ENCODE peak calls at places on chromosomes 1 and 21, in four cellular contexts. L is H1, O is HepG2, P is GM12878. S is an unnamed sample.

GRCh38 chr1:165484532-165484931 is 39.6 kb upstream of the RXRG start:
- DNase-seq in L (no peak), O (no peak), P (no peak), S (no peak)

GRCh38 chr1:30171956-30172694 is 551.3 kb downstream of the MATN1 start:
- DNase-seq in L (no peak), O (no peak), P (no peak), S (no peak)

GRCh38 chr1:205451202-205451601 is 4.6 kb downstream of the BLACAT1 start:
- DNase-seq in L (peak), O (peak), P (no peak), S (peak)

GRCh38 chr1:26388791-26389445 is 16.4 kb upstream of the ZNF683 start:
- DNase-seq in L (no peak), O (no peak), P (no peak), S (no peak)

GRCh38 chr1:100795646-100795985 is 76.1 kb downstream of the VCAM1 start:
- DNase-seq in L (no peak), O (no peak), P (no peak), S (no peak)

GRCh38 chr1:25661043-25661807 is 44.6 kb downstream of the MAN1C1 start:
- DNase-seq in L (no peak), O (no peak), P (no peak), S (no peak)

GRCh38 chr1:168774241-168774640 is 45.2 kb upstream of the DPT start:
- DNase-seq in L (no peak), O (no peak), P (no peak), S (no peak)

GRCh38 chr1:150168960-150169565 is 19.3 kb downstream of the PLEKHO1 start:
- DNase-seq in L (peak), O (peak), P (no peak), S (no peak)

GRCh38 chr1:243375596-243375995 is 119.8 kb downstream of the SDCCAG8 start:
- DNase-seq in L (no peak), O (no peak), P (no peak), S (no peak)

GRCh38 chr21:41368361-41369104 is 6.7 kb downstream of the MX2 start:
- DNase-seq in L (no peak), O (no peak), P (no peak), S (no peak)

GRCh38 chr21:17925900-17926299 is 106.7 kb upstream of the C21orf91 start:
- DNase-seq in L (no peak), O (peak), P (no peak), S (peak)

GRCh38 chr1:229848762-229849677 is 218.0 kb upstream of the GALNT2 start:
- DNase-seq in L (no peak), O (peak), P (no peak), S (peak)
- TF ChIP-seq SUZ12 in L (no peak), O (no peak), P (no peak), S (no peak)

DNA sequence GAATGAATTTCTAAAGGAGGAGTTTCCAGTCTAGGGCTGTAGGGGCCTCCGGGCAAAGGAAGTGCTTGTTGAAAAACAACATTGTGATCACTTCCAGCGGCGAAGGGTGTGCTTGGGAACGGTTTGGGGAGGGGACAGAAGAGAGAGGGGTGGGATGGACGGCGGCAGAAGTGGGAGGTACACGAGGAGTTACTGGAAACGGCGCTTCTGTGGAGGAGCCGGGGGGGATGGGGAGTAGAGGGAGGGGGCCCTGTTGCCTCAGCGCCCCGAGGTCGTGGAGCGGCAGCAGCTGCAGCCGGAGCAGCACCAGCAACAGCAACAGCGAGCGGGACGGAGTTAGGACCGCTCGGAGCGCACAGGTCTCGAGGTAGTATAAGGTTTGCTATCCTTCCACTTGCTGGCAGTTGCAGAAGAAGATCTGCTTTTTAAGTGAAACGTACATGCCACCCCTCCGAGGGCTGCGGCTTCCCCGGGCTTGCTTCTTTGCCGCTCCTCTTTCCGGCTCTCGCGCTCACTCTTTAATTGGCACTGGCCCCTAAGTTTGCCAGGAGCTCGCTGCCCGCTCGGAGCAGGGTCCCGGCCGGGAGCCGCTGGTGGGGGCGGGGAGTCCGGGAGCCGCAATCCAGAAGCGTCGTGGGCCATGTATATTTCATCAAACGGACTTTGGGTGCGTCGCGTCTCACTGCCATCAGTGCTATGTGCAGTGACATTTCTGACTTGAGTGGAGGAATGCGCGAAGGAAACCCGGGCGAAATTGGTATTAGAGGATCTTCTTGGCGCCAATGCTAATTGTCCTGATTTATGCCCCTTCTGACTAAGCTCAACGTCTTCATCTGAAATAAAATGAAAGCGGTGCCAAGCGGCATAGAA is 771 bp upstream of the NTNG1 start:
- DNase-seq in L (peak), O (no peak), P (no peak), S (peak)
- TF ChIP-seq YY1 in L (no peak), O (no peak), P (no peak), S (no peak)

DNA sequence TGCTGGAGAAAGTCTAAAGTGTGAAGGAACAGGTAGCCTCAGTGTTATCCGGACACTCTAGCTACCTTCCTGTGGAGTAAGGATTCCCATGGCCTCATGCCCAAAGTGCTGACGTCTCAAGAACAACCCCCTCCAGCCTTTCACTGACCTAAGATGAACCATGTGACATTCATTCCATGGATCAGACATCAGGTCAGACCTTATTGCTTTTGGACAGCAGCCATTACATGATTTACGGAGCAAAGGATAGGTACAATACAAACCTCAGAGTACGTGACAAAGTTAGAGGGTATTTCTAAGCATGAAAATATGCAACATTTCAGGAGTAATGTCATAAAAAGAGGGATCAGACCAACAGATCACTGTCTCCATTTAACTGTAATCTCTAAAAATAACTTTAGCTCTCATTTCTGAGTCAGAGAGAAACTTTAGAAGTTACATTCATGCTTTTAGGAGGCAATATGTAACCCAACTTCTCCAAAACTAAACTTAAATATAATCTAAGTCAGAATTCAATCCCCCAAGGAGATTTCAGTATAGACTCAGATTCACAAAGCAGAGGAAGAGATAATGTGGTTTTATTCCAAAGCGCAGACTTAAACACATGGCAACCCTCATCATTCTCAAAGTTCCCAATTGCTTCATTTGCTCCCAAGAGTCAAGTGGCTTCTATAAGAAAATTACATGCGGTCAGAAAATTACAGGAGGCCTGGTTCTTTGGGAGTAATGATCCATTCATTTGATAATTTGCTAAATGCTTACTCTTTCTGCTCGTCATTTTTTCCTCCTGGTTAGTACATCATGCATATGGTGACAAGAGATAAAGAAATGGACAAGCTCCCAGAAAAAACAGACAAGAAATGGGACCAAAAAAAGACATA is 280.4 kb downstream of the SETD4 start:
- DNase-seq in L (no peak), O (no peak), P (no peak), S (no peak)
- TF ChIP-seq ZNF274 in L (no peak), O (no peak), P (no peak), S (no peak)

GRCh38 chr1:11522400-11523235 is 43.7 kb downstream of the DISP3 start:
- DNase-seq in L (no peak), O (no peak), P (no peak), S (no peak)

GRCh38 chr1:11523746-11524464 is 45.0 kb downstream of the DISP3 start:
- DNase-seq in L (no peak), O (no peak), P (no peak), S (no peak)

GRCh38 chr1:11520531-11521233 is 41.7 kb downstream of the DISP3 start:
- DNase-seq in L (no peak), O (no peak), P (no peak), S (no peak)

GRCh38 chr1:11523261-11523660 is 44.3 kb downstream of the DISP3 start:
- DNase-seq in L (no peak), O (no peak), P (no peak), S (no peak)

DNA sequence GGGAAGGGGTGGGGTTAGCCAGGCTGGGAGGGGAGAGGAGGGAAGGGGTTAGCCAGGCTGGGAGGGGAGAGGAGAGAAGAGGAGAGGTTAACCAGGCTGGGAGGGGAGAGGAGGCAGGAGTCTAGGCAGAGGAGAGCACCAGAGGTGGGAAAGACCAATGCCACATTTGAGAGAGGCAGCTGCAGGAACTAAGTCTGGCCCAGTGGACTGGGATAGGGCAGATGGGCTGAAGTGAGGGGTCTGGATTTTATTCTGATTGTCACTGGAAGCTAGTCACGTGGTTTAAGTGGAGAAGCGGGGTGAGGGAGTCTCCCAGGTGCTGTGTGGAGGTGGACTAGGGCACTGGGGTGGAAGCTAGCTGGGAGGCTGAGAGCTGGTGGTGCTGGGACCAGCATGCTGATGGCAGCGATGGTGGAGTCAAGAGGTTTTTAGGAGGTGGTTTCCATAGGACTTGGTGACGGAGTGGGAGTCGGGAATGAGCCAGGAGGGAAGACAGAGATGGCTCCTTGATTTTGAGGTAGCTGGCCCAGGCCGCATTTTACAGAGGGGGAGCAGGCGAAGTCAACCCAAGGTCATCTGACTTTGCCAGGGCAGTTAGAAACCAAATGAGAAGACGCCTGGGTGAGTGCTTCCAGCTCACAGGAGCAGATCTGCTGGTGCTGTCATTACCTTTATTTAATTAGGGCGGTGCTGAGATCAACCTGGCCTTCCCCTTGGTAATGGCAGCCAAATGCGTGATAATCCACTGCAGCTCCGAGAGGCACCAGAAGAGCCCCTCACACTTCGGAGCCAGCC is 42.8 kb downstream of the DISP3 start:
- DNase-seq in L (no peak), O (no peak), P (no peak), S (no peak)
- TF ChIP-seq SUZ12 in L (no peak), O (no peak), P (no peak), S (no peak)

GRCh38 chr21:39080366-39080765 is 102.9 kb downstream of the PSMG1 start:
- DNase-seq in L (no peak), O (no peak), P (no peak), S (no peak)

GRCh38 chr21:39078322-39079065 is 104.8 kb downstream of the PSMG1 start:
- DNase-seq in L (no peak), O (no peak), P (no peak), S (no peak)

GRCh38 chr21:39077816-39078215 is 105.4 kb downstream of the PSMG1 start:
- DNase-seq in L (no peak), O (no peak), P (no peak), S (no peak)

GRCh38 chr21:39082656-39083376 is 100.4 kb downstream of the PSMG1 start:
- DNase-seq in L (no peak), O (peak), P (no peak), S (no peak)

GRCh38 chr21:39079617-39080016 is 103.6 kb downstream of the PSMG1 start:
- DNase-seq in L (no peak), O (peak), P (no peak), S (no peak)
- TF ChIP-seq YY1 in L (no peak), O (peak), P (no peak), S (no peak)

DNA sequence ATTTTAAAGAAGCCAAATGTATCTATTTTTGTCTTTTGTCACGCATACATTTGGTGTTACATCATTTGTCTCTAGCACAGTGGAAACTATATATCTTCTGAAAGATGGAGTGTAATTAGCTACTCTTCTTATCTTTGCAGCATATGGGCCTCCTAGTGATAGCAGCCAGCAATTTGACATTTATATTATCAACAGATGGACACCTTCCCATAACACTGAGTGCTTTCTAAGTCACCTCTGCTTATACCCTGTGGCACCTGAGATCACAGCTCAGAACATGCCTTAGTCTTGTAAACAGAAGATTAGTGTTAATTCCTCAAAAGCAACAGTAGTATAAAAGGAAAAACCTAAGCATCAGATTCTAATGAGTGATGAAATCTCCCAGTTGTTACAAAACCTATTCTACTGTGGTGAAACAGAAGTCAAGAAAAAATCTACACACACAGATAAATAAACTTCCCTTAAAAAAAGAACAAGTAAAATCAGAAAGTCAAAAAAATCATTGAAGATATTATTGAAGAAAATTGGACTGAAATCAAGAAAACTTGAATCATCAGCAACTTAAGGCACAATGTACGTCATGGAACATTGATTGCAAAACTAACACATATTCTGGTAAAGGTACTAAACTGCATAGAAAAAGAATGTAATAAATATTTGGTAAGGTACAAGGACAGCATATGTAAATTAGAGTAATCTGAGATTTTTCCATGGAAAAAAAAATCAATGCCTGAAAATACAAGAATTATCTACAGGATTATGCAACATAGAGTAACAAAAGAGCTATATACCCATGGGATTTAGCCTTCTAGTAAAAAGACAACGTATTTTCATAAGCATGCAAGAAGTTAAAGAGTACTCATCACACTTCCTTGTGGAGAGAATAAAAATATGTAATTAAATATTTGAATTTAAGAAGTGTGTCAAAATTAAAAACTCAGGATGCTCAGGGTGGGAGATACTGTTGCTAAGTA is 61.7 kb downstream of the KCNT2 start:
- DNase-seq in L (no peak), O (no peak), P (no peak), S (no peak)
- TF ChIP-seq ZNF274 in L (no peak), O (no peak), P (no peak), S (no peak)

DNA sequence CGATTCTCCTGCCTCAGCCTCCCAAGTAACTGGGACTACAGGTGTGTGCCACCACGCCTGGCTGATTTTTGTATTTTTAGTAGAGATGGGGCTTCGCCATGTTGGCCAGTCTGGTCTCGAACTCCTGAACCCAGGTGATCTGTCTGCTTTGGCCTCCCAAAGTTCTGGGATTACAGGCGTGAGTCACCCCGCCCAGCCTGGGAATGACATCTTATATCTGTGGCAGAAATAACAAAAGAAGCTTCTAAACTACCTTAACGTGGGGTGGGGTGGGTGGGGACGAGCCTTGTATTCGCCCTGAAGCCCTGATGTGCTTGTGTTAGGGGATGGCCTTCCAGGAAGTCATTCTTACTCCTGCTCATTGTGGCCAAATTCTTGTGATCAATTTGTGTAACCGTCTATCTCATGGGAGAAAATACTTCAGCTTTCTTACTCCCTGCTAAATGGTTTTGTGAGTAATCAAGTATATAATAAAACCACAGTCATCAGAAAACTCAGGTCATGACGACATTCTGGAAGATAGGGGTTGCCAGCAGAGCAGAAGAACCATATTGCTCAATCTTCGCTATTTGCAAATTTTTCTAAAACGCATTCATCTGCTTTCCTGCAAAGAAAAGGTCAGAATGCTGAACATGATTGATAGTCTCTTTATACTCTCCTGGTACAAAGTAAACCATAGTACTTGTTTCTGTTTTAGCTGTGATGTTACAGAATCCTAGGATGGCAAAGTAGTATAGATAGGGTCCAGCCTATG is 63.2 kb downstream of the DIRAS3 start:
- DNase-seq in L (no peak), O (no peak), P (no peak), S (no peak)
- TF ChIP-seq SUZ12 in L (no peak), O (no peak), P (no peak), S (no peak)

S was measured in NT2/D1.